ENCODE peak calls at places on chromosomes 11 and 22, in nine cellular contexts. E is mucosa of descending colon; T is Daoy; L is neural progenitor cell; D is epithelial cell of proximal tubule; X is fibroblast of pulmonary artery; C is activated T-cell treated with anti-CD3 and anti-CD28 coated beads, Interleukin-2, amount 50 U/mL, for 4 hours; N is astrocyte of the spinal cord; K is transverse colon. Z is an unnamed sample.

GRCh38 chr22:27097933-27098332 is 440.5 kb downstream of the MIAT start:
- DNase-seq in E (no peak), T (no peak), L (no peak), D (no peak), X (no peak), C (no peak), N (peak), K (no peak), Z (no peak)

GRCh38 chr11:128451651-128452470 is 135.5 kb downstream of the ETS1 start:
- DNase-seq in E (peak), T (peak), L (peak), D (no peak), X (peak), C (no peak), N (peak), K (peak), Z (no peak)

GRCh38 chr11:122146475-122146874 is 30.5 kb upstream of the BLID start:
- DNase-seq in E (no peak), T (peak), L (no peak), D (no peak), X (no peak), C (no peak), N (no peak), K (no peak), Z (no peak)

GRCh38 chr11:35274909-35275807 is 136.2 kb downstream of the CD44 start:
- DNase-seq in E (peak), T (peak), L (peak), D (no peak), X (no peak), C (no peak), N (peak), K (peak), Z (no peak)

GRCh38 chr11:428295-428694 is 13.5 kb upstream of the SIGIRR start:
- DNase-seq in E (no peak), T (no peak), L (no peak), D (no peak), X (no peak), C (no peak), N (no peak), K (no peak), Z (no peak)

GRCh38 chr11:120205596-120206161 is 5.2 kb upstream of the OAF start:
- DNase-seq in E (no peak), T (peak), L (no peak), D (peak), X (peak), C (no peak), N (peak), K (no peak), Z (no peak)

GRCh38 chr11:43852057-43852636 is 28.5 kb upstream of the ALKBH3 start:
- DNase-seq in E (peak), T (peak), L (peak), D (no peak), X (peak), C (peak), N (peak), K (peak), Z (peak)

GRCh38 chr11:113723706-113724246 is 17.7 kb upstream of the TMPRSS5 start:
- DNase-seq in E (no peak), T (no peak), L (no peak), D (no peak), X (no peak), C (no peak), N (no peak), K (no peak), Z (no peak)

GRCh38 chr11:134414772-134415765 is 3.0 kb upstream of the B3GAT1 start:
- DNase-seq in E (no peak), T (no peak), L (peak), D (no peak), X (no peak), C (no peak), N (no peak), K (no peak), Z (no peak)

GRCh38 chr11:57566035-57566504 is 1.4 kb downstream of the UBE2L6 start:
- DNase-seq in E (peak), T (peak), L (no peak), D (no peak), X (peak), C (peak), N (peak), K (peak), Z (no peak)

GRCh38 chr11:130312046-130312445 is 2.7 kb downstream of the ZBTB44 start:
- DNase-seq in E (no peak), T (no peak), L (no peak), D (no peak), X (no peak), C (no peak), N (no peak), K (no peak), Z (no peak)

GRCh38 chr11:124919836-124920755 is 1.0 kb downstream of the HEPN1 start:
- DNase-seq in E (no peak), T (no peak), L (no peak), D (no peak), X (no peak), C (no peak), N (no peak), K (no peak), Z (no peak)

GRCh38 chr11:110479445-110480101 is 49.8 kb downstream of the FDX1 start:
- DNase-seq in E (peak), T (no peak), L (no peak), D (no peak), X (peak), C (no peak), N (peak), K (no peak), Z (no peak)

GRCh38 chr11:128208329-128209220 is 378.8 kb downstream of the ETS1 start:
- DNase-seq in E (no peak), T (peak), L (no peak), D (peak), X (peak), C (no peak), N (peak), K (no peak), Z (no peak)

GRCh38 chr11:134391170-134391569 is 20.9 kb downstream of the B3GAT1 start:
- DNase-seq in E (no peak), T (no peak), L (no peak), D (no peak), X (no peak), C (no peak), N (no peak), K (no peak), Z (no peak)

GRCh38 chr11:77346906-77347603 is 45.6 kb upstream of the GDPD4 start:
- DNase-seq in E (no peak), T (peak), L (no peak), D (no peak), X (peak), C (no peak), N (peak), K (no peak), Z (no peak)